ENCODE peak calls at places on chromosomes 1 and 21, in seven cellular contexts. One of them, this sample, is unnamed.

GRCh38 chr1:244945109-244945671 is 80.8 kb upstream of the HNRNPU start:
- DNase-seq in tibial artery: no peak
- DNase-seq in right atrium auricular region: no peak
- DNase-seq in BJ: no peak
- DNase-seq in fibroblast of lung: no peak
- DNase-seq in CD8-positive, alpha-beta T cell: no peak
- DNase-seq in neural progenitor cell: no peak
- DNase-seq in this sample: no peak

GRCh38 chr1:50275564-50275963 is 147.7 kb downstream of the DMRTA2 start:
- DNase-seq in tibial artery: no peak
- DNase-seq in right atrium auricular region: no peak
- DNase-seq in BJ: no peak
- DNase-seq in fibroblast of lung: no peak
- DNase-seq in CD8-positive, alpha-beta T cell: no peak
- DNase-seq in neural progenitor cell: no peak
- DNase-seq in this sample: no peak

GRCh38 chr1:150551784-150552691 is 2.8 kb downstream of the ADAMTSL4 start:
- DNase-seq in tibial artery: peak; percentile 96
- DNase-seq in right atrium auricular region: peak; percentile 97
- DNase-seq in BJ: peak; percentile 71
- DNase-seq in fibroblast of lung: peak; percentile 89
- DNase-seq in CD8-positive, alpha-beta T cell: no peak
- DNase-seq in neural progenitor cell: peak; percentile 46
- DNase-seq in this sample: peak; percentile 73

GRCh38 chr1:154414606-154415005 is 9.5 kb downstream of the IL6R start:
- DNase-seq in tibial artery: peak; percentile 86
- DNase-seq in right atrium auricular region: no peak
- DNase-seq in BJ: no peak
- DNase-seq in fibroblast of lung: no peak
- DNase-seq in CD8-positive, alpha-beta T cell: no peak
- DNase-seq in neural progenitor cell: no peak
- DNase-seq in this sample: no peak

GRCh38 chr1:52424757-52425265 is 20.4 kb downstream of the PRPF38A start:
- DNase-seq in tibial artery: no peak
- DNase-seq in right atrium auricular region: no peak
- DNase-seq in BJ: no peak
- DNase-seq in fibroblast of lung: peak; percentile 14
- DNase-seq in CD8-positive, alpha-beta T cell: no peak
- DNase-seq in neural progenitor cell: no peak
- DNase-seq in this sample: no peak

GRCh38 chr1:156123356-156124196 is 9.1 kb downstream of the LMNA start:
- DNase-seq in tibial artery: peak; percentile 98
- DNase-seq in right atrium auricular region: peak; percentile 100
- DNase-seq in BJ: peak; percentile 93
- DNase-seq in fibroblast of lung: peak; percentile 97
- DNase-seq in CD8-positive, alpha-beta T cell: peak; percentile 73
- DNase-seq in neural progenitor cell: peak; percentile 78
- DNase-seq in this sample: peak; percentile 94

GRCh38 chr1:202034683-202035462 is 24.5 kb downstream of the ELF3 start:
- DNase-seq in tibial artery: peak; percentile 95
- DNase-seq in right atrium auricular region: peak; percentile 83
- DNase-seq in BJ: peak; percentile 70
- DNase-seq in fibroblast of lung: peak; percentile 97
- DNase-seq in CD8-positive, alpha-beta T cell: no peak
- DNase-seq in neural progenitor cell: no peak
- DNase-seq in this sample: peak; percentile 92

GRCh38 chr1:94017155-94017829 is 103.7 kb downstream of the ABCA4 start:
- DNase-seq in tibial artery: no peak
- DNase-seq in right atrium auricular region: no peak
- DNase-seq in BJ: no peak
- DNase-seq in fibroblast of lung: no peak
- DNase-seq in CD8-positive, alpha-beta T cell: peak; percentile 28
- DNase-seq in neural progenitor cell: no peak
- DNase-seq in this sample: no peak

GRCh38 chr1:111778066-111778465 is 22.4 kb downstream of the DDX20 start:
- DNase-seq in tibial artery: no peak
- DNase-seq in right atrium auricular region: no peak
- DNase-seq in BJ: no peak
- DNase-seq in fibroblast of lung: no peak
- DNase-seq in CD8-positive, alpha-beta T cell: no peak
- DNase-seq in neural progenitor cell: no peak
- DNase-seq in this sample: no peak

GRCh38 chr1:172909606-172910326 is 141.0 kb downstream of the TNFSF18 start:
- DNase-seq in tibial artery: no peak
- DNase-seq in right atrium auricular region: no peak
- DNase-seq in BJ: peak; percentile 93
- DNase-seq in fibroblast of lung: peak; percentile 99
- DNase-seq in CD8-positive, alpha-beta T cell: no peak
- DNase-seq in neural progenitor cell: no peak
- DNase-seq in this sample: peak; percentile 87

GRCh38 chr1:214862421-214862820 is 220.1 kb upstream of the KCNK2 start:
- DNase-seq in tibial artery: no peak
- DNase-seq in right atrium auricular region: no peak
- DNase-seq in BJ: no peak
- DNase-seq in fibroblast of lung: peak; percentile 56
- DNase-seq in CD8-positive, alpha-beta T cell: no peak
- DNase-seq in neural progenitor cell: no peak
- DNase-seq in this sample: no peak

GRCh38 chr21:44583800-44584147 is 3.4 kb upstream of the KRTAP10-5 start:
- DNase-seq in tibial artery: no peak
- DNase-seq in right atrium auricular region: no peak
- DNase-seq in BJ: no peak
- DNase-seq in fibroblast of lung: no peak
- DNase-seq in CD8-positive, alpha-beta T cell: no peak
- DNase-seq in neural progenitor cell: no peak
- DNase-seq in this sample: no peak

GRCh38 chr1:184827600-184828368 is 73.1 kb upstream of the EDEM3 start:
- DNase-seq in tibial artery: no peak
- DNase-seq in right atrium auricular region: no peak
- DNase-seq in BJ: peak; percentile 32
- DNase-seq in fibroblast of lung: peak; percentile 88
- DNase-seq in CD8-positive, alpha-beta T cell: no peak
- DNase-seq in neural progenitor cell: no peak
- DNase-seq in this sample: peak; percentile 5

GRCh38 chr1:178291166-178291565 is 197.3 kb downstream of the RASAL2 start:
- DNase-seq in tibial artery: no peak
- DNase-seq in right atrium auricular region: no peak
- DNase-seq in BJ: no peak
- DNase-seq in fibroblast of lung: no peak
- DNase-seq in CD8-positive, alpha-beta T cell: no peak
- DNase-seq in neural progenitor cell: no peak
- DNase-seq in this sample: no peak

GRCh38 chr1:20093940-20094391 is 24.0 kb downstream of the PLA2G5 start:
- DNase-seq in tibial artery: peak; percentile 78
- DNase-seq in right atrium auricular region: peak; percentile 93
- DNase-seq in BJ: no peak
- DNase-seq in fibroblast of lung: no peak
- DNase-seq in CD8-positive, alpha-beta T cell: no peak
- DNase-seq in neural progenitor cell: no peak
- DNase-seq in this sample: no peak

GRCh38 chr1:25879675-25880074 is 4.2 kb upstream of the PAQR7 start:
- DNase-seq in tibial artery: no peak
- DNase-seq in right atrium auricular region: no peak
- DNase-seq in BJ: no peak
- DNase-seq in fibroblast of lung: no peak
- DNase-seq in CD8-positive, alpha-beta T cell: no peak
- DNase-seq in neural progenitor cell: no peak
- DNase-seq in this sample: no peak

GRCh38 chr1:96080925-96081324 is 640.7 kb upstream of the PTBP2 start:
- DNase-seq in tibial artery: no peak
- DNase-seq in right atrium auricular region: no peak
- DNase-seq in BJ: no peak
- DNase-seq in fibroblast of lung: peak; percentile 6
- DNase-seq in CD8-positive, alpha-beta T cell: no peak
- DNase-seq in neural progenitor cell: peak; percentile 24
- DNase-seq in this sample: no peak

GRCh38 chr1:114103992-114104391 is 49.7 kb downstream of the SYT6 start:
- DNase-seq in tibial artery: no peak
- DNase-seq in right atrium auricular region: no peak
- DNase-seq in BJ: no peak
- DNase-seq in fibroblast of lung: no peak
- DNase-seq in CD8-positive, alpha-beta T cell: no peak
- DNase-seq in neural progenitor cell: no peak
- DNase-seq in this sample: no peak

GRCh38 chr1:1889847-1890505 is 911 bp downstream of the GNB1 start:
- DNase-seq in tibial artery: peak; percentile 74
- DNase-seq in right atrium auricular region: no peak
- DNase-seq in BJ: no peak
- DNase-seq in fibroblast of lung: peak; percentile 56
- DNase-seq in CD8-positive, alpha-beta T cell: peak; percentile 34
- DNase-seq in neural progenitor cell: peak; percentile 60
- DNase-seq in this sample: no peak

GRCh38 chr21:25980710-25981109 is 189.9 kb downstream of the APP start:
- DNase-seq in tibial artery: no peak
- DNase-seq in right atrium auricular region: no peak
- DNase-seq in BJ: no peak
- DNase-seq in fibroblast of lung: peak; percentile 10
- DNase-seq in CD8-positive, alpha-beta T cell: no peak
- DNase-seq in neural progenitor cell: no peak
- DNase-seq in this sample: no peak

GRCh38 chr1:245983294-245983967 is 523.6 kb downstream of the SMYD3 start:
- DNase-seq in tibial artery: no peak
- DNase-seq in right atrium auricular region: no peak
- DNase-seq in BJ: no peak
- DNase-seq in fibroblast of lung: peak; percentile 47
- DNase-seq in CD8-positive, alpha-beta T cell: no peak
- DNase-seq in neural progenitor cell: peak; percentile 31
- DNase-seq in this sample: no peak

GRCh38 chr1:168823988-168824387 is 95.0 kb upstream of the DPT start:
- DNase-seq in tibial artery: no peak
- DNase-seq in right atrium auricular region: no peak
- DNase-seq in BJ: no peak
- DNase-seq in fibroblast of lung: no peak
- DNase-seq in CD8-positive, alpha-beta T cell: no peak
- DNase-seq in neural progenitor cell: no peak
- DNase-seq in this sample: no peak

GRCh38 chr1:244599937-244600350 is 53.0 kb upstream of the DESI2 start:
- DNase-seq in tibial artery: no peak
- DNase-seq in right atrium auricular region: no peak
- DNase-seq in BJ: peak; percentile 77
- DNase-seq in fibroblast of lung: peak; percentile 97
- DNase-seq in CD8-positive, alpha-beta T cell: peak; percentile 31
- DNase-seq in neural progenitor cell: no peak
- DNase-seq in this sample: peak; percentile 82

GRCh38 chr1:158793604-158794003 is 12.6 kb upstream of the OR6N2 start:
- DNase-seq in tibial artery: no peak
- DNase-seq in right atrium auricular region: no peak
- DNase-seq in BJ: no peak
- DNase-seq in fibroblast of lung: no peak
- DNase-seq in CD8-positive, alpha-beta T cell: peak; percentile 39
- DNase-seq in neural progenitor cell: peak; percentile 41
- DNase-seq in this sample: no peak

GRCh38 chr1:209895709-209896108 is 42.3 kb upstream of the SYT14 start:
- DNase-seq in tibial artery: no peak
- DNase-seq in right atrium auricular region: no peak
- DNase-seq in BJ: no peak
- DNase-seq in fibroblast of lung: peak; percentile 95
- DNase-seq in CD8-positive, alpha-beta T cell: no peak
- DNase-seq in neural progenitor cell: no peak
- DNase-seq in this sample: peak; percentile 38

GRCh38 chr1:31239653-31240241 is at the start of gene NKAIN1:
- DNase-seq in tibial artery: no peak
- DNase-seq in right atrium auricular region: no peak
- DNase-seq in BJ: no peak
- DNase-seq in fibroblast of lung: peak; percentile 48
- DNase-seq in CD8-positive, alpha-beta T cell: no peak
- DNase-seq in neural progenitor cell: peak; percentile 91
- DNase-seq in this sample: no peak

GRCh38 chr1:31234870-31235269 is 4.8 kb downstream of the NKAIN1 start:
- DNase-seq in tibial artery: no peak
- DNase-seq in right atrium auricular region: no peak
- DNase-seq in BJ: no peak
- DNase-seq in fibroblast of lung: no peak
- DNase-seq in CD8-positive, alpha-beta T cell: no peak
- DNase-seq in neural progenitor cell: no peak
- DNase-seq in this sample: no peak

GRCh38 chr1:31241321-31241720 is 1.6 kb upstream of the NKAIN1 start:
- DNase-seq in tibial artery: no peak
- DNase-seq in right atrium auricular region: no peak
- DNase-seq in BJ: no peak
- DNase-seq in fibroblast of lung: no peak
- DNase-seq in CD8-positive, alpha-beta T cell: no peak
- DNase-seq in neural progenitor cell: no peak
- DNase-seq in this sample: no peak

GRCh38 chr1:31238612-31238985 is 1.1 kb downstream of the NKAIN1 start:
- DNase-seq in tibial artery: no peak
- DNase-seq in right atrium auricular region: no peak
- DNase-seq in BJ: no peak
- DNase-seq in fibroblast of lung: no peak
- DNase-seq in CD8-positive, alpha-beta T cell: no peak
- DNase-seq in neural progenitor cell: no peak
- DNase-seq in this sample: no peak

GRCh38 chr1:31238986-31239613 is 587 bp downstream of the NKAIN1 start:
- DNase-seq in tibial artery: no peak
- DNase-seq in right atrium auricular region: no peak
- DNase-seq in BJ: no peak
- DNase-seq in fibroblast of lung: peak; percentile 22
- DNase-seq in CD8-positive, alpha-beta T cell: no peak
- DNase-seq in neural progenitor cell: peak; percentile 80
- DNase-seq in this sample: no peak
- H3K4me3 ChIP-seq in tibial artery: peak overlapping the region; percentile 18
- H3K4me3 ChIP-seq in right atrium auricular region: peak overlapping the region; percentile 38
- H3K4me3 ChIP-seq in BJ: peak overlapping the region; percentile 35
- H3K4me3 ChIP-seq in fibroblast of lung: no peak overlapping the region
- H3K4me3 ChIP-seq in CD8-positive, alpha-beta T cell: no peak overlapping the region
- H3K4me3 ChIP-seq in neural progenitor cell: peak overlapping the region; percentile 71
- H3K4me3 ChIP-seq in this sample: peak overlapping the region; percentile 24

DNA sequence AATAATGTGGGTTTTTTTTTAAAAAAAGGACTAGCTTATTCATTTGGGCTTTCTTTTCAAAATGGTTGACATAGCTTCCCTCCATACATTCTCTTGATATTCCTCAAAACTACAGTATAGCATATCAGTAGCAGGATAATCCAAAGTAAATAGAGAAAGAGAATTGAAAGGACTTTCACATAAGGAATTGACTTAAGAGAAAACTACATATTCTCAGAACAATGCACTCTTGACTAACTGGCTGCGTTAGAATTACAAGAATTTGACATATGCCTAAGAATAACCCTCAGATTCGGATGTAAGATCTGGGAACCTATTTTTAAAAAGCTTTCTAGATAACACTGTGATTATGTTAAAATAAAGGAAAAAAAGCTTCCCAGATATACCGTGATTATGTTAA is 3.1 kb downstream of the PRKAB2 start:
- DNase-seq in tibial artery: no peak
- DNase-seq in right atrium auricular region: no peak
- DNase-seq in BJ: no peak
- DNase-seq in fibroblast of lung: peak; percentile 64
- DNase-seq in CD8-positive, alpha-beta T cell: no peak
- DNase-seq in neural progenitor cell: no peak
- DNase-seq in this sample: no peak
- H3K4me3 ChIP-seq in tibial artery: no peak overlapping the region
- H3K4me3 ChIP-seq in right atrium auricular region: no peak overlapping the region
- H3K4me3 ChIP-seq in BJ: no peak overlapping the region
- H3K4me3 ChIP-seq in fibroblast of lung: no peak overlapping the region
- H3K4me3 ChIP-seq in CD8-positive, alpha-beta T cell: no peak overlapping the region
- H3K4me3 ChIP-seq in neural progenitor cell: no peak overlapping the region
- H3K4me3 ChIP-seq in this sample: no peak overlapping the region

GRCh38 chr1:40390857-40391256 is 17.3 kb downstream of the SMAP2 start:
- DNase-seq in tibial artery: no peak
- DNase-seq in right atrium auricular region: no peak
- DNase-seq in BJ: no peak
- DNase-seq in fibroblast of lung: no peak
- DNase-seq in CD8-positive, alpha-beta T cell: no peak
- DNase-seq in neural progenitor cell: no peak
- DNase-seq in this sample: no peak
- H3K4me3 ChIP-seq in tibial artery: no peak overlapping the region
- H3K4me3 ChIP-seq in right atrium auricular region: no peak overlapping the region
- H3K4me3 ChIP-seq in BJ: no peak overlapping the region
- H3K4me3 ChIP-seq in fibroblast of lung: no peak overlapping the region
- H3K4me3 ChIP-seq in CD8-positive, alpha-beta T cell: no peak overlapping the region
- H3K4me3 ChIP-seq in neural progenitor cell: no peak overlapping the region
- H3K4me3 ChIP-seq in this sample: no peak overlapping the region

GRCh38 chr1:61120307-61120840 is 38.0 kb downstream of the NFIA start:
- DNase-seq in tibial artery: no peak
- DNase-seq in right atrium auricular region: no peak
- DNase-seq in BJ: no peak
- DNase-seq in fibroblast of lung: no peak
- DNase-seq in CD8-positive, alpha-beta T cell: no peak
- DNase-seq in neural progenitor cell: no peak
- DNase-seq in this sample: no peak
- H3K4me3 ChIP-seq in tibial artery: peak overlapping the region; percentile 9
- H3K4me3 ChIP-seq in right atrium auricular region: peak overlapping the region; percentile 16
- H3K4me3 ChIP-seq in BJ: no peak overlapping the region
- H3K4me3 ChIP-seq in fibroblast of lung: peak overlapping the region; percentile 21
- H3K4me3 ChIP-seq in CD8-positive, alpha-beta T cell: no peak overlapping the region
- H3K4me3 ChIP-seq in neural progenitor cell: no peak overlapping the region
- H3K4me3 ChIP-seq in this sample: no peak overlapping the region

This sample was measured in AG09309.